ENCODE peak calls at places on chromosomes 12 and 14, in nine cellular contexts. Y is MV-4-11, I is prostate gland, V is occipital lobe, P is iPS DF 19.7, L is NCI-H774, T is ELR, F is epithelial cell of esophagus, Z is H9. Q is an unnamed sample.
A peak's percentile ranks its signal among the peaks of the same experiment; 100 is the strongest.

GRCh38 chr14:35403085-35403396 is 1.5 kb downstream of the NFKBIA start:
- DNase-seq in Y (no peak), I (no peak), V (no peak), P (no peak), L (no peak), T (peak; percentile 44), F (peak; percentile 65), Z (no peak), Q (peak; percentile 57)

GRCh38 chr14:76191297-76191696 is 39.6 kb downstream of the GPATCH2L start:
- DNase-seq in Y (peak; percentile 96), I (no peak), V (no peak), P (no peak), L (no peak), T (no peak), F (no peak), Z (no peak), Q (no peak)

GRCh38 chr12:125249932-125250331 is 184.7 kb downstream of the AACS start:
- DNase-seq in Y (no peak), I (no peak), V (no peak), P (no peak), L (no peak), T (no peak), F (no peak), Z (no peak), Q (peak; percentile 69)

GRCh38 chr12:23083267-23083666 is 458.3 kb downstream of the ETNK1 start:
- DNase-seq in Y (peak; percentile 13), I (no peak), V (no peak), P (no peak), L (no peak), T (peak; percentile 48), F (peak; percentile 95), Z (no peak), Q (peak; percentile 24)

GRCh38 chr14:21924479-21924878 is 250.9 kb upstream of the OR4E1 start:
- DNase-seq in Y (no peak), I (no peak), V (no peak), P (peak; percentile 15), L (no peak), T (no peak), F (no peak), Z (peak; percentile 46), Q (peak; percentile 11)

GRCh38 chr12:52899338-52900035 is 5.4 kb downstream of the KRT8 start:
- DNase-seq in Y (no peak), I (no peak), V (no peak), P (no peak), L (no peak), T (no peak), F (no peak), Z (no peak), Q (no peak)

GRCh38 chr14:101134161-101134631 is 230.7 kb upstream of the RTL1 start:
- DNase-seq in Y (no peak), I (peak; percentile 1), V (no peak), P (no peak), L (no peak), T (no peak), F (no peak), Z (peak; percentile 17), Q (peak; percentile 65)

GRCh38 chr12:94157891-94158495 is 9.6 kb downstream of the PLXNC1 start:
- DNase-seq in Y (peak; percentile 35), I (no peak), V (no peak), P (no peak), L (peak; percentile 61), T (no peak), F (no peak), Z (no peak), Q (no peak)

GRCh38 chr12:56723889-56724659 is 1.0 kb downstream of the NACA start:
- DNase-seq in Y (no peak), I (peak; percentile 76), V (peak; percentile 1), P (no peak), L (peak; percentile 4), T (peak; percentile 75), F (peak; percentile 84), Z (no peak), Q (peak; percentile 52)

GRCh38 chr14:32020882-32021281 is 56.2 kb upstream of the ARHGAP5 start:
- DNase-seq in Y (no peak), I (no peak), V (no peak), P (no peak), L (no peak), T (no peak), F (peak; percentile 23), Z (no peak), Q (no peak)

GRCh38 chr12:81330480-81330879 is 252.6 kb downstream of the ACSS3 start:
- DNase-seq in Y (no peak), I (no peak), V (no peak), P (no peak), L (no peak), T (no peak), F (peak; percentile 1), Z (no peak), Q (no peak)

GRCh38 chr14:61894452-61895077 is 132.3 kb downstream of the SNAPC1 start:
- DNase-seq in Y (peak; percentile 58), I (peak; percentile 35), V (peak; percentile 26), P (no peak), L (no peak), T (peak; percentile 79), F (peak; percentile 82), Z (peak; percentile 56), Q (peak; percentile 70)

GRCh38 chr12:13195848-13196301 is 651 bp upstream of the EMP1 start:
- DNase-seq in Y (no peak), I (no peak), V (no peak), P (no peak), L (no peak), T (peak; percentile 71), F (no peak), Z (no peak), Q (no peak)

GRCh38 chr14:74089251-74090020 is 4.7 kb downstream of the LIN52 start:
- DNase-seq in Y (no peak), I (no peak), V (no peak), P (no peak), L (no peak), T (no peak), F (peak; percentile 9), Z (no peak), Q (no peak)

GRCh38 chr12:50788562-50788961 is 24.7 kb downstream of the ATF1 start:
- DNase-seq in Y (no peak), I (no peak), V (no peak), P (no peak), L (no peak), T (peak; percentile 99), F (peak; percentile 20), Z (no peak), Q (no peak)

GRCh38 chr14:64303471-64303917 is 9.3 kb upstream of the ESR2 start:
- DNase-seq in Y (peak; percentile 52), I (no peak), V (no peak), P (peak; percentile 65), L (peak; percentile 20), T (peak; percentile 79), F (peak; percentile 63), Z (peak; percentile 49), Q (peak; percentile 44)

GRCh38 chr14:74382231-74382630 is 34.0 kb downstream of the VRTN start:
- DNase-seq in Y (no peak), I (no peak), V (no peak), P (no peak), L (no peak), T (no peak), F (no peak), Z (no peak), Q (no peak)

GRCh38 chr12:76866146-76866545 is 12.7 kb downstream of the CSRP2 start:
- DNase-seq in Y (no peak), I (no peak), V (no peak), P (no peak), L (no peak), T (no peak), F (no peak), Z (no peak), Q (no peak)

GRCh38 chr14:86683525-86683924 is 1153.6 kb downstream of the FLRT2 start:
- DNase-seq in Y (no peak), I (no peak), V (no peak), P (no peak), L (no peak), T (peak; percentile 1), F (no peak), Z (no peak), Q (no peak)

GRCh38 chr14:20044243-20044642 is 8.4 kb upstream of the OR4K13 start:
- DNase-seq in Y (no peak), I (no peak), V (no peak), P (no peak), L (no peak), T (no peak), F (no peak), Z (no peak), Q (no peak)

GRCh38 chr12:111741235-111741812 is 25.4 kb upstream of the ALDH2 start:
- DNase-seq in Y (no peak), I (no peak), V (no peak), P (no peak), L (peak; percentile 20), T (no peak), F (no peak), Z (no peak), Q (no peak)

GRCh38 chr12:6914246-6914947 is at the start of gene ENO2:
- DNase-seq in Y (peak; percentile 34), I (peak; percentile 60), V (peak; percentile 81), P (no peak), L (peak; percentile 59), T (peak; percentile 83), F (peak; percentile 63), Z (peak; percentile 71), Q (peak; percentile 81)

GRCh38 chr12:56007148-56007891 is 10.2 kb downstream of the SUOX start:
- DNase-seq in Y (peak; percentile 67), I (peak; percentile 89), V (peak; percentile 86), P (peak; percentile 90), L (peak; percentile 95), T (peak; percentile 87), F (peak; percentile 88), Z (peak; percentile 97), Q (peak; percentile 90)

GRCh38 chr12:132329739-132330548 is 555 bp upstream of the GALNT9 start:
- DNase-seq in Y (no peak), I (no peak), V (no peak), P (no peak), L (no peak), T (no peak), F (no peak), Z (no peak), Q (no peak)

GRCh38 chr14:99263564-99264330 is 8.2 kb downstream of the BCL11B start:
- DNase-seq in Y (no peak), I (no peak), V (no peak), P (no peak), L (no peak), T (no peak), F (no peak), Z (no peak), Q (no peak)

GRCh38 chr12:14618990-14619389 is 51.3 kb upstream of the PLBD1 start:
- DNase-seq in Y (peak; percentile 48), I (no peak), V (no peak), P (no peak), L (no peak), T (peak; percentile 27), F (peak; percentile 55), Z (no peak), Q (peak; percentile 4)

GRCh38 chr12:115341442-115341841 is 657.5 kb upstream of the TBX3 start:
- DNase-seq in Y (no peak), I (no peak), V (peak; percentile 22), P (no peak), L (no peak), T (peak; percentile 99), F (peak; percentile 99), Z (no peak), Q (peak; percentile 97)

GRCh38 chr14:95157987-95158712 is 821 bp upstream of the DICER1 start:
- DNase-seq in Y (no peak), I (no peak), V (no peak), P (no peak), L (peak; percentile 30), T (no peak), F (no peak), Z (peak; percentile 53), Q (peak; percentile 39)

GRCh38 chr12:6195665-6196535 is 4.3 kb upstream of the CD9 start:
- DNase-seq in Y (peak; percentile 46), I (peak; percentile 89), V (peak; percentile 56), P (no peak), L (peak; percentile 81), T (peak; percentile 96), F (peak; percentile 94), Z (peak; percentile 96), Q (peak; percentile 90)

GRCh38 chr12:16454481-16454880 is 107.0 kb downstream of the MGST1 start:
- DNase-seq in Y (no peak), I (no peak), V (no peak), P (no peak), L (no peak), T (peak; percentile 0), F (peak; percentile 42), Z (no peak), Q (no peak)

Q was measured in Daoy.